ENCODE peak calls at places on chromosome 12, in seven cellular contexts. T is A549, S is K562, P is transverse colon, J is upper lobe of left lung, Y is stomach, X is ovary. O is an unnamed sample. For H3K4me1, the result is how much of the 10 kb centered on the place peaks cover.

GRCh38 chr12:116125981-116126566 is 151.4 kb downstream of the MED13L start:
- DNase-seq in T (no peak), S (no peak), P (no peak), J (no peak), Y (no peak), X (no peak), O (no peak)

GRCh38 chr12:96237465-96238077 is 43.4 kb downstream of the ELK3 start:
- DNase-seq in T (no peak), S (no peak), P (peak), J (no peak), Y (peak), X (peak), O (peak)

GRCh38 chr12:132561784-132562156 is 48.6 kb downstream of the LRCOL1 start:
- DNase-seq in T (peak), S (peak), P (no peak), J (no peak), Y (peak), X (peak), O (no peak)

GRCh38 chr12:23662966-23663365 is 286.5 kb downstream of the SOX5 start:
- DNase-seq in T (no peak), S (no peak), P (no peak), J (no peak), Y (no peak), X (no peak), O (no peak)

GRCh38 chr12:63318313-63318712 is 167.3 kb upstream of the AVPR1A start:
- DNase-seq in T (no peak), S (no peak), P (no peak), J (no peak), Y (no peak), X (no peak), O (no peak)

GRCh38 chr12:44972746-44973421 is 78.0 kb downstream of the DBX2 start:
- DNase-seq in T (peak), S (no peak), P (no peak), J (no peak), Y (no peak), X (no peak), O (no peak)

GRCh38 chr12:116498471-116498870 is 60.7 kb upstream of the MAP1LC3B2 start:
- DNase-seq in T (no peak), S (no peak), P (no peak), J (no peak), Y (no peak), X (no peak), O (no peak)

GRCh38 chr12:106114084-106115068 is 24.4 kb downstream of the NUAK1 start:
- DNase-seq in T (no peak), S (no peak), P (no peak), J (no peak), Y (no peak), X (no peak), O (no peak)

GRCh38 chr12:51631021-51631420 is 40.0 kb downstream of the SCN8A start:
- DNase-seq in T (no peak), S (no peak), P (no peak), J (no peak), Y (no peak), X (no peak), O (no peak)

GRCh38 chr12:12240671-12241345 is 26.0 kb downstream of the LRP6 start:
- DNase-seq in T (no peak), S (no peak), P (no peak), J (no peak), Y (no peak), X (no peak), O (no peak)

GRCh38 chr12:131892711-131893604 is 1.5 kb upstream of the ULK1 start:
- DNase-seq in T (peak), S (no peak), P (no peak), J (no peak), Y (no peak), X (peak), O (peak)

GRCh38 chr12:749871-750270 is 2.5 kb upstream of the WNK1 start:
- DNase-seq in T (no peak), S (no peak), P (no peak), J (no peak), Y (no peak), X (no peak), O (no peak)

GRCh38 chr12:120224304-120225199 is 23.6 kb upstream of the RPLP0 start:
- DNase-seq in T (no peak), S (no peak), P (peak), J (peak), Y (peak), X (no peak), O (peak)

GRCh38 chr12:120225200-120225558 is 24.3 kb upstream of the RPLP0 start:
- DNase-seq in T (no peak), S (no peak), P (peak), J (no peak), Y (no peak), X (no peak), O (no peak)

GRCh38 chr12:120221576-120221900 is 20.6 kb upstream of the RPLP0 start:
- DNase-seq in T (no peak), S (no peak), P (no peak), J (peak), Y (no peak), X (no peak), O (no peak)

GRCh38 chr12:120222288-120222832 is 21.4 kb upstream of the RPLP0 start:
- DNase-seq in T (no peak), S (no peak), P (no peak), J (peak), Y (no peak), X (no peak), O (no peak)

DNA sequence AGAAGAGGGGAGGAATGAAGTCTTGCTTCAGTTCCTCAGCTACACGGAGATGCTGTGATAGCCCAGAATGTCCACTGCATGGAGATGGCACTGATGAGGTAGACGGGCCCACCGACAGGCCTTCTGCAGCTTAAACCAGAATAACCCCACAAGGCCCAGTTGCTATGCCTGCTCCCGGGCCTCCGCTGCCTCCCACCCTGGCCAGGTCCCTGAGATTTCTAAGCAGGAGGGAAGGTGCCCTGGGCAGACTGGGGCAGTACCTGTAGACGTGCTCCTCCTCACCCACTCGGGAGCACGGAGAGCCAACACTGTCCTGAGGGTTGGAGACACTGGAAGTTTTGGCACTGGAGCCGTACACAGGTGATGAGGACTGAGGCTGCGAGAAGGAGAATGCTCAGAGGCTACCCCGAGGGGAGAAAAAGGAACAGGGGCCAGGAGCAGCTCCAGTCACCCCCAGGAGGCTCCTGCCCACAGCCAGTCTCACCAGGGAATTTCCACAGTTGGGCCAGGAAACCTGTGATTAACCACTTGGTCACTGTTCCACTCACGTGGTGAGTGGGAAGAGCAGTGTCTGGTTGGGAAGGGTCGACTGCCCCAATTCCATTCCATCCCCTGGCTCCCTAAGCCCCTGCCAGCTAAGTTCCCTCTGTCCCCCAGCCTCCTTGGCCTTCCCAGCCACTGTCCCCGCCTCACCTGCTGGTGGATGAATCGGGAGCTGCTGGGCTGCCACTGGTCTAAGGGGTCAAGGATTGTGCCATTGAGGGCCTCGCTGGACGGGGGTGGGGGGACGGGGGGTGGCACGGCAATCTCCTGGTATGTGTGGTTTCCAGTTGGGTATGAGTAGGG is 22.8 kb upstream of the RPLP0 start:
- DNase-seq in T (no peak), S (no peak), P (no peak), J (peak), Y (no peak), X (no peak), O (no peak)
- H3K4me1 ChIP-seq in T (under half), S (under half), P (under half), J (half or more), Y (under half), X (under half), O (under half)

GRCh38 chr12:120830052-120830940 is 73.9 kb downstream of the SPPL3 start:
- DNase-seq in T (no peak), S (no peak), P (no peak), J (no peak), Y (no peak), X (no peak), O (no peak)

GRCh38 chr12:120825337-120825736 is 78.8 kb downstream of the SPPL3 start:
- DNase-seq in T (no peak), S (no peak), P (no peak), J (no peak), Y (no peak), X (no peak), O (no peak)

GRCh38 chr12:120821878-120822277 is 82.3 kb downstream of the SPPL3 start:
- DNase-seq in T (no peak), S (no peak), P (no peak), J (no peak), Y (no peak), X (no peak), O (no peak)

GRCh38 chr12:120822832-120823503 is 81.2 kb downstream of the SPPL3 start:
- DNase-seq in T (no peak), S (no peak), P (no peak), J (no peak), Y (no peak), X (no peak), O (no peak)

DNA sequence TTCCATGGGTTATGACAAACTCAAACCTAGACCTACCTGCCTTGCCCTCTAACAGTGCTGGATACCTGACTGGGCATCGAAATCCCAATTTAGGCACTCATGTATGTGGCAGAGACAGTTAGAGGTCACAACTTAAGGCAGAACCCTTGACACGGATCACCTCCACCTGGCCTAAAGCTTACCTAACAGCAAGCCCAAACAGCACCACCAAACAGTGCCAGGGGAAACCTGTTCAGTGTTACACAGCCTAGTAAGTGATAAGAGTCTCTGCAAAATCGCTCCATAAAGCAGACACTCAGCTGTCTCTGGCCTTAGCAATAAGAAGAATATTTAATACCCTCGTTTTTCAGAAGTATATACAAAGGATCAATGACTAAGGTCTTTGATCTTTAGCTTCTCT is 77.8 kb downstream of the SPPL3 start:
- DNase-seq in T (no peak), S (no peak), P (no peak), J (no peak), Y (no peak), X (no peak), O (no peak)
- TF ChIP-seq POLR2A in T (no peak), S (no peak), P (no peak), J (no peak), Y (no peak), X (no peak), O (no peak)

DNA sequence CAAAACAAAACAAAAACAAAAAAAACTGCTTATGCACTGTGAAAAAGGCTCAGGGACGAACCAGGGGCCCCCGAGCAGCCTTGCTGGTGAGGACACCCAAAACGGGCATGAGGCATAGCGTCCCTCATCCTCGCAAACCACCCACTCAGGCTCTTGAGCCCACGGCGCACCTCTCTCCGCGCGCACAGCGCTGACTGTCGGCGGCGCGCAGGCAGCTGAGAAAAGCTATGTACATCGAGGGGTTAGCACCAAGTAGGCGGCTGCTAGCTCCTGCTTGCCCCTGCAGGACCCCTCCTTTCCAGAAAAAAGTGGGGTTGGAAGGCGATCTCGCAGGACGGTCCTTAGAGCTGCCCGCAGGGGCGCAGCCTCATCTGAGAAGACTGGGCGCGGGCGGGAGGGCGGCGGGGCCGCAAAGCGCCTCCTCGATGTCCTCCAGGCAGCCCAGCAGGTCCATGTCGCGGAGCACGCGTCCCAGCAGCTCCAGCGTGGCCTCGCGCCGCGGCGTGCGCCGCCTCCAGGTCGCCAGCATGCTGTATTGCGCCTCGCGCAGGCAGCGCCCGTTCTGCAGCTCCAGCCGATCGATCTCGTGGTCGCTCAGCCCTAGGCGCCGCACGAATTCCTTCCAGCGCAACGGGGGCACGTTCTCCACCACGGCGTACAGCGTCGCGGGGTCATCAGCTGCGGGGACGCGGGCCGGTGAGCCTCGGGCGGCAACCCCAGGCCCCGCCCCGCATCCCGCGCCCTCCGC is 12.8 kb downstream of the TNFRSF1A start:
- DNase-seq in T (no peak), S (no peak), P (no peak), J (peak), Y (no peak), X (no peak), O (peak)
- H3K4me1 ChIP-seq in T (half or more), S (under half), P (under half), J (half or more), Y (half or more), X (under half), O (half or more)

DNA sequence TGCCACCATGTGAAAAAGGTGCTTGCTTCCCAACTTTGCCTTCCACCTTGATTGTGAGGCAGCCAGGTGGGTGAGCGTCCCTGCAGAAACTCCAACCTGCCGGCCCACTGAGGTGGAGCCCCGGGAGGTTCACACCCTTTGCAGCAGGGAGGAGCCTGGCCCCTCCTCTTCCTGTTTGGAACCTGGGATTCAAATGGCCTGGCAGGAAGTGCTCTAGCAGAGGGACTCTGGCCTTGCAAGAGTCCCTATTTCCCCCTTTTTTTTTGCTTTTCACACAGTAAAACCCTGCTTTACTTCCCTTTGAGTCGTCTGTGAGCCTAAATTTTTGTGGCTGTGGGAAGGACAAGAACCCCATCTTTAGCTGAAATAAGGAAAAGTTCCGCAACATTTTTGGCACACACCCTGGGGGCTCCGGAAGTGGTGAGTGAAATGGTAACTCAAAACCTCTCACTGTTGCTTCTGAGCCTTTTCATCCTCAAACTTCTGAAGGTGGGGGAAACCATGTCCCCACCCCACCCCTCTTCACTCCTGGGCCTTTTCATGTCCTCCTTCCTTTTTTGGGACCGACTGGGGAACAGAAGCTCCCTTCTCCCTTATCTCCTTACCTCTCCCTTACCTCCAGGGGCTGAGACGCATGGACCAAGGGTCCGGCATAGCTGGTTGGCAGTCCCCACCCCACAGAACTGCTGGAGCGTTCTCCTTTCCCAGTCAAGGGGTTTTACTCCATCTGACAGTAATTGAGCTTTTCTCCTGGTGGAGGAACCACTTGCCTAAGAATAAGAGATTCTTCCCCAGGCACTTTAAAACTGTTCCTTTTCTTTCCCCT is 102.0 kb downstream of the KCNMB4 start:
- DNase-seq in T (no peak), S (no peak), P (peak), J (no peak), Y (no peak), X (no peak), O (peak)
- TF ChIP-seq POLR2A in T (no peak), S (no peak), P (no peak), J (no peak), Y (no peak), X (no peak), O (no peak)

GRCh38 chr12:53461591-53461990 is 9.7 kb downstream of the PCBP2 start:
- DNase-seq in T (no peak), S (no peak), P (no peak), J (no peak), Y (no peak), X (no peak), O (no peak)

GRCh38 chr12:53462935-53463334 is 11.0 kb downstream of the PCBP2 start:
- DNase-seq in T (no peak), S (no peak), P (no peak), J (no peak), Y (no peak), X (no peak), O (no peak)

GRCh38 chr12:53465679-53466078 is 13.8 kb downstream of the PCBP2 start:
- DNase-seq in T (no peak), S (no peak), P (no peak), J (no peak), Y (no peak), X (no peak), O (no peak)

GRCh38 chr12:53464685-53465084 is 12.8 kb downstream of the PCBP2 start:
- DNase-seq in T (no peak), S (no peak), P (no peak), J (no peak), Y (no peak), X (no peak), O (no peak)

GRCh38 chr12:53463802-53464375 is 12.0 kb downstream of the PCBP2 start:
- DNase-seq in T (no peak), S (no peak), P (no peak), J (no peak), Y (no peak), X (no peak), O (no peak)
- H3K4me1 ChIP-seq in T (half or more), S (under half), P (under half), J (under half), Y (under half), X (under half), O (under half)

O was measured in spleen.